ENCODE peak calls at places on chromosome 5, in five cellular contexts. Q is nucleus accumbens; G is epithelial cell of prostate; P is T-helper 1 cell; V is stimulated activated CD8-positive, alpha-beta memory T cell treated with anti-CD3 and anti-CD28 coated beads, Interleukin-2, amount 100 ng/mL, for 1 hour. A is an unnamed sample.

GRCh38 chr5:151086192-151086869 is 5.5 kb upstream of the TNIP1 start:
- DNase-seq in Q (no peak), G (no peak), P (no peak), V (no peak), A (no peak)

GRCh38 chr5:131394128-131394527 is 130.3 kb downstream of the CDC42SE2 start:
- DNase-seq in Q (no peak), G (peak), P (no peak), V (no peak), A (no peak)

GRCh38 chr5:174141398-174141797 is 95.9 kb downstream of the NSG2 start:
- DNase-seq in Q (no peak), G (no peak), P (no peak), V (no peak), A (no peak)

GRCh38 chr5:35758151-35758724 is 98.5 kb upstream of the IL7R start:
- DNase-seq in Q (no peak), G (no peak), P (no peak), V (no peak), A (no peak)

GRCh38 chr5:7664208-7664607 is 186.7 kb downstream of the CFAP90 start:
- DNase-seq in Q (no peak), G (no peak), P (no peak), V (no peak), A (no peak)

GRCh38 chr5:43190755-43191603 is 1.0 kb upstream of the NIM1K start:
- DNase-seq in Q (no peak), G (no peak), P (no peak), V (no peak), A (no peak)

GRCh38 chr5:132830436-132831094 is at the start of gene SHROOM1:
- DNase-seq in Q (no peak), G (no peak), P (no peak), V (no peak), A (no peak)

GRCh38 chr5:180194410-180195345 is 14.3 kb downstream of the RASGEF1C start:
- DNase-seq in Q (no peak), G (no peak), P (no peak), V (no peak), A (no peak)

GRCh38 chr5:112174959-112175594 is 244.0 kb downstream of the EPB41L4A start:
- DNase-seq in Q (no peak), G (no peak), P (no peak), V (no peak), A (no peak)

GRCh38 chr5:140073296-140073695 is 30.2 kb upstream of the NRG2 start:
- DNase-seq in Q (no peak), G (no peak), P (no peak), V (no peak), A (no peak)

GRCh38 chr5:101915559-101915958 is 380.5 kb downstream of the SLCO4C1 start:
- DNase-seq in Q (no peak), G (peak), P (no peak), V (no peak), A (no peak)

GRCh38 chr5:146852089-146852488 is 26.5 kb downstream of the PPP2R2B start:
- DNase-seq in Q (no peak), G (no peak), P (no peak), V (no peak), A (no peak)

GRCh38 chr5:157827429-157827828 is 31.5 kb downstream of the CLINT1 start:
- DNase-seq in Q (no peak), G (no peak), P (no peak), V (no peak), A (no peak)

GRCh38 chr5:81850494-81850893 is 99.6 kb upstream of the SSBP2 start:
- DNase-seq in Q (no peak), G (no peak), P (no peak), V (no peak), A (no peak)

GRCh38 chr5:37841223-37841622 is 1.4 kb upstream of the GDNF start:
- DNase-seq in Q (no peak), G (no peak), P (no peak), V (no peak), A (no peak)

GRCh38 chr5:1382248-1382700 is 37.4 kb upstream of the CLPTM1L start:
- DNase-seq in Q (no peak), G (no peak), P (no peak), V (no peak), A (no peak)

GRCh38 chr5:147688965-147689364 is 93.6 kb downstream of the JAKMIP2 start:
- DNase-seq in Q (no peak), G (no peak), P (no peak), V (no peak), A (no peak)

GRCh38 chr5:142327111-142327842 is 2.5 kb upstream of the SPRY4 start:
- DNase-seq in Q (no peak), G (peak), P (no peak), V (no peak), A (no peak)

GRCh38 chr5:171845857-171846785 is 60.5 kb downstream of the SMIM23 start:
- DNase-seq in Q (no peak), G (no peak), P (no peak), V (no peak), A (no peak)

GRCh38 chr5:118434522-118434921 is 553.8 kb downstream of the DTWD2 start:
- DNase-seq in Q (no peak), G (no peak), P (no peak), V (no peak), A (no peak)

GRCh38 chr5:154375331-154376008 is 70.3 kb upstream of the SAP30L start:
- DNase-seq in Q (no peak), G (no peak), P (no peak), V (no peak), A (no peak)

GRCh38 chr5:126456217-126456616 is 33.0 kb downstream of the GRAMD2B start:
- DNase-seq in Q (no peak), G (no peak), P (no peak), V (no peak), A (no peak)

GRCh38 chr5:167561796-167562195 is 729.6 kb upstream of the WWC1 start:
- DNase-seq in Q (no peak), G (no peak), P (no peak), V (no peak), A (no peak)

GRCh38 chr5:94423411-94423810 is 195.0 kb downstream of the KIAA0825 start:
- DNase-seq in Q (no peak), G (no peak), P (no peak), V (no peak), A (no peak)

GRCh38 chr5:128674837-128675446 is 136.9 kb upstream of the FBN2 start:
- DNase-seq in Q (no peak), G (no peak), P (no peak), V (peak), A (no peak)

GRCh38 chr5:35145671-35146317 is 84.5 kb downstream of the PRLR start:
- DNase-seq in Q (no peak), G (no peak), P (no peak), V (no peak), A (no peak)

GRCh38 chr5:142197098-142197497 is 88.5 kb downstream of the NDFIP1 start:
- DNase-seq in Q (no peak), G (no peak), P (no peak), V (no peak), A (no peak)

GRCh38 chr5:167578977-167579700 is 712.3 kb upstream of the WWC1 start:
- DNase-seq in Q (no peak), G (no peak), P (no peak), V (no peak), A (no peak)

GRCh38 chr5:77229887-77230286 is 19.4 kb downstream of the PDE8B start:
- DNase-seq in Q (no peak), G (no peak), P (no peak), V (no peak), A (no peak)

GRCh38 chr5:72194846-72195245 is 87.6 kb downstream of the MAP1B start:
- DNase-seq in Q (no peak), G (no peak), P (no peak), V (no peak), A (peak)

GRCh38 chr5:624118-624950 is 12.2 kb downstream of the CEP72 start:
- DNase-seq in Q (no peak), G (no peak), P (no peak), V (no peak), A (peak)

GRCh38 chr5:170306381-170306790 is 8.8 kb upstream of the LCP2 start:
- DNase-seq in Q (no peak), G (no peak), P (no peak), V (no peak), A (no peak)

GRCh38 chr5:113034182-113034773 is 57.7 kb downstream of the DCP2 start:
- DNase-seq in Q (no peak), G (no peak), P (no peak), V (no peak), A (no peak)

GRCh38 chr5:133155326-133155969 is 103.6 kb downstream of the HSPA4 start:
- DNase-seq in Q (no peak), G (no peak), P (no peak), V (no peak), A (no peak)

GRCh38 chr5:936149-937144 is 43.8 kb downstream of the TRIP13 start:
- DNase-seq in Q (no peak), G (no peak), P (no peak), V (no peak), A (no peak)

GRCh38 chr5:10579537-10580521 is 16.0 kb downstream of the ANKRD33B start:
- DNase-seq in Q (no peak), G (no peak), P (no peak), V (no peak), A (no peak)

GRCh38 chr5:73395274-73395673 is 53.3 kb downstream of the FOXD1 start:
- DNase-seq in Q (no peak), G (no peak), P (no peak), V (no peak), A (no peak)